ENCODE peak calls at places on chromosome 20, in five cellular contexts. N, Q, K, G and L are unnamed samples. For H3K36me3, the result is how much of the 10 kb centered on the place peaks cover.

GRCh38 chr20:34995696-34996095 is 40.0 kb downstream of the MYH7B start:
- DNase-seq in K (no peak), Q (no peak), G (no peak), N (no peak), L (no peak)

GRCh38 chr20:50663095-50663821 is 28.1 kb downstream of the RIPOR3 start:
- DNase-seq in G (peak), N (no peak), K (no peak), Q (no peak), L (no peak)

GRCh38 chr20:20530428-20531151 is 162.7 kb downstream of the INSM1 start:
- DNase-seq in Q (no peak), K (no peak), N (no peak), G (no peak), L (no peak)

GRCh38 chr20:44209691-44210421 is 715 bp downstream of the OSER1 start:
- DNase-seq in G (no peak), N (peak), Q (peak), K (no peak), L (peak)

GRCh38 chr20:31861346-31862156 is 8.8 kb downstream of the DUSP15 start:
- DNase-seq in G (peak), N (peak), K (peak), Q (peak), L (peak)

GRCh38 chr20:5180933-5181332 is 54.1 kb downstream of the CDS2 start:
- DNase-seq in Q (no peak), G (no peak), N (peak), K (no peak), L (peak)

GRCh38 chr20:35263609-35264223 is 14.2 kb downstream of the MMP24OS start:
- DNase-seq in Q (no peak), N (no peak), G (no peak), K (no peak), L (no peak)

GRCh38 chr20:64181391-64181790 is 17.1 kb downstream of the MYT1 start:
- DNase-seq in K (no peak), N (no peak), Q (no peak), G (no peak), L (no peak)

GRCh38 chr20:52104546-52105044 is 87.0 kb downstream of the ZFP64 start:
- DNase-seq in G (no peak), Q (peak), K (peak), N (peak), L (peak)

GRCh38 chr20:52429029-52429428 is 237.4 kb upstream of the ZFP64 start:
- DNase-seq in Q (no peak), N (no peak), G (no peak), K (no peak), L (no peak)

GRCh38 chr20:12058201-12058600 is 140.5 kb downstream of the BTBD3 start:
- DNase-seq in Q (no peak), N (no peak), K (no peak), G (no peak), L (peak)

GRCh38 chr20:51532577-51533191 is 9.8 kb downstream of the NFATC2 start:
- DNase-seq in Q (no peak), G (no peak), K (no peak), N (peak), L (no peak)

GRCh38 chr20:19915111-19915798 is 101.9 kb upstream of the NAA20 start:
- DNase-seq in G (no peak), N (no peak), K (no peak), Q (no peak), L (no peak)

GRCh38 chr20:63741676-63742380 is 2.3 kb downstream of the SLC2A4RG start:
- DNase-seq in N (no peak), G (no peak), Q (no peak), K (no peak), L (no peak)

DNA sequence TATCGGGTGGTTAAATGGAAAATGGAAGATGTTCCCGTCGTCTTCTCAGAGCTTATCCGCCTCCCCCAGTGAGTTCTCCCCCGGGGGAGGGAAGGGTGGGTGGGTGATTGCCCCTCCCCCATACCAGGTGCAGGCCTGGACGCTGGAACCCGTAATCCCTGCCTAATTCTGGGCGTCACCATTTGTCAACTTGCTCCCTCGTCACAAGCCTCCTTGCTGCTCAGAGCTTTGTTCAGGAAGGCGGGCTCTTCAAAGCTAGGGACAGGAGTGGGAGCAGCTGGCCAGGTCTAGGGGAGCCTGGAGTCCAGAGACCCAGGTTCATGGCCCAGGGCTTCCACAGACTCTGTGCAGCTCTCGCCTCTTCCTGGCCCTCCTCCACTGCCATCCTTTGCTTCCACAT is 25.6 kb downstream of the CDH22 start:
- DNase-seq in G (no peak), K (no peak), Q (peak), N (no peak), L (no peak)
- H3K14ac ChIP-seq in G (no peak), K (no peak), Q (no peak), N (no peak), L (no peak)

GRCh38 chr20:2983508-2983907 is 59.9 kb upstream of the GNRH2 start:
- DNase-seq in Q (no peak), N (no peak), G (no peak), K (no peak), L (no peak)

GRCh38 chr20:2984956-2985661 is 58.3 kb upstream of the GNRH2 start:
- DNase-seq in K (no peak), G (peak), N (peak), Q (no peak), L (peak)

GRCh38 chr20:2986466-2986865 is 57.0 kb upstream of the GNRH2 start:
- DNase-seq in K (no peak), N (peak), Q (no peak), G (no peak), L (peak)

GRCh38 chr20:2981646-2982045 is 61.8 kb upstream of the GNRH2 start:
- DNase-seq in K (no peak), N (no peak), G (peak), Q (no peak), L (no peak)

GRCh38 chr20:2984028-2984501 is 59.4 kb upstream of the GNRH2 start:
- DNase-seq in Q (no peak), N (no peak), G (no peak), K (no peak), L (no peak)
- H2BK5ac ChIP-seq in Q (no peak), N (no peak), G (no peak), K (no peak), L (no peak)

DNA sequence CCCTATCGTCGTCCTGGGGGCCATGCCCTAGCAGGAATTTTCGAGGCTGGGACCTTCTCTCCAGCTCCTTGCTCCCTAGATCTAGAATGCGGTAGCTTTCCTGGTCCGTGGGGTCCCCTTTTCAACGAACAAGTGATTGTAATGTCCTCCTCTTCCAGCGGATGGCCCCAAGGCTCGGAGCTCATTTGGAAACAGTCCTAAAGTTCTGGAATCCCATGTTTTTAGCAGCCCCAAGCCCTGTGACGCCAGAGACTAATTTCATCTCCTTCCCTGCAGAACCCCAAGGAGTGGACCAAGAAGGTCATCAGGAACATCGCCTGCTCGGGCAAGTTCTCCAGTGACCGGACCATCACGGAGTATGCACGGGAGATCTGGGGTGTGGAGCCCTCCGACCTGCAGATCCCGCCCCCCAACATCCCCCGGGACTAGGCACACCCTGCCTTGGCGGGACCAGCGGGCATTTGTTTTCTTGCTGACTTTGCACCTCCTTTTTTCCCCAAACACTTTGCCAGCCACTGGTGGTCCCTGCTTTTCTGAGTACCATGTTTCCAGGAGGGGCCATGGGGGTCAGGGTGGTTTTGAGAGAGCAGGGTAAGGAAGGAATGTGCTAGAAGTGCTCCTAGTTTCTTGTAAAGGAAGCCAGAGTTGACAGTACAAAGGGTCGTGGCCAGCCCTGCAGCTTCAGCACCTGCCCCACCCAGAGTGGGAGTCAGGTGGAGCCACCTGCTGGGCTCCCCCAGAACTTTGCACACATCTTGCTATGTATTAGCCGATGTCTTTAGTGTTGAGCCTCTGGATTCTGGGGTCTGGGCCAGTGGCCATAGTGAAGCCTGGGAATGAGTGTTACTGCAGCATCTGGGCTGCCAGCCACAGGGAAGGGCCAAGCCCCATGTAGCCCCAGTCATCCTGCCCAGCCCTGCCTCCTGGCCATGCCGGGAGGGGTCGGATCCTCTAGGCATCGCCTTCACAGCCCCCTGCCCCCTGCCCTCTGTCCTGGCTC is 48.5 kb downstream of the PYGB start:
- DNase-seq in G (no peak), N (peak), Q (no peak), K (no peak), L (no peak)
- H3K36me3 ChIP-seq in G (half or more), N (under half), Q (half or more), K (under half), L (half or more)

DNA sequence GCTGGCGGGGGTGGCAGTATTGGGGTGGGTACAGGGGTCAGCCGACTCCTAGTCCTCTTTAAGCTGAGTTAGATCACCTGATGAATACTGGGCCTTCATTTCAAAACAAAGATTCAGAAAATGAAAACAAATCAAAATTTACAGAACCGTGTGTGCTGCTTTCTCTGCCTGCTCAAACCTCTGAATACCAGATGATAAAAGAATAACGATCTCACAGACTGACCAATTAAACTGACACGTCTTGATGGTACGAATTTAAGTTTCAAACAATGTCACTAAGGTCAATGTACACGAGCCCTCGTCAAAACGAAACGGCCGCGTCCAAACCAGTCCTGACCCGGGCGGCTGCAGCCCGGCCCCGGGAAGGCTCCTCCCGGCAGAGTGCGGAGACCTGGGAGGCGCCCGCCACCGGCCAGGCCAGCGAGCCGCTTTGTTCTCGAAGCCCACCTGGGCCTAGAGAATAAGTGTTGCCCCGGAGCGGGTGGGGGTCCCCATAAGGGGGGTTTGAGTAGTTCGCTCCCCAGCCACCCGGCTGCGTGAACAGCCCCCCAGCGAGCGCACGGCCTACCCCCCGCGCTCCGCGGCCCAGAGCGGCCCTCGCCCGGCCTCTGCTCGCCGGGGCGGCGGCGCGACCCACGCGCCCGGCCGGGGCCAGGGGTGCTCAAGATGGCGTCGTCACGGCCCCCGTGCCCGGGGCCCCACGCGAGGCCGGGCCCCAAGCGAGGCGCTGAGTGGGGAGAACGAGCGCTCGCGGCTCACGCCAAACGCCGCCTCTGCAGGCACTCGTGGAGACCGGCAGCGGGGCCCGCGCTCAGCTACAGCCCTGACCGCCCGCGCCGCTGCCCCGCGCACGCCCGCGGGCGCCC is 709 bp downstream of the PSMA7 start:
- DNase-seq in K (no peak), N (no peak), Q (no peak), G (no peak), L (no peak)
- H3K14ac ChIP-seq in K (no peak), N (peak), Q (peak), G (peak), L (peak)

GRCh38 chr20:57249073-57249472 is 17.4 kb downstream of the BMP7 start:
- DNase-seq in N (no peak), K (no peak), Q (no peak), G (no peak), L (no peak)
- H2BK5ac ChIP-seq in N (no peak), K (no peak), Q (no peak), G (no peak), L (no peak)

DNA sequence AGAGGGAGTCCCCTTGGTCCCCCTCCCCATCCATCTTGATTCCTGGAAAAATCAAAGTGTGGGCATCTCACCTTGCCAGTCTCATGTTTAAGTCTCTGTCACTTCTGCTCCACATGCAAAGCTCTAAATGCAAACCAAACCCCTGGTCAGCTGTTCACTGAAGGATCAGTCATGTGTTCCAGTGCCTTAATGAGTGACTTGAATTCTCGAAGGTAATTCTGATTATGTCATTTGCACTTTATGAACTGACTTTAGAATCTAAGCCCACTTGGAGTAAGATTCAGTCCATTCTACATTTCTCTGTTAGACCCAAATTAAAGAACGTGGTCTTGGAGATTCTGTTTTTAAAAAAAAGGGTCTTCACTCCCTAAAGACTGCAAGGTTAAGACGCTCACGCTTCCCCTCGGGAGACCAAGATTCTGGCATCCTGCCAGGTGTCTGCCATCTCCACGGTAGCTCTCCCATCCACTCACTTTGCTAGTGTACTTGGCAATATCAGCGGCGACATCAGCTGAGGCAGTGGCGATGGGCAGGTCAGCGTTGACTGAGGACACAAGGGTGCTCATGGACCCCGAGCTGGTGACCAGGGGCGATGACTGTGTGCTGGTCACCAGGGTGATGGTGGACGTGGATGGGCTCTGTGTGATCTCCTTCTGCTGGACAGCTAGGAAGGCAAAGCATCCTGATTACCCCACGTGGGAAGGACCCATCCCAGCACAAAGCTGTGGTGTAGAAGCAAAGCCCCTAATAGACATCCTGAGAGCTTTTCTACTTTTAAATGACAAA is 120.5 kb downstream of the ZMYND8 start:
- DNase-seq in Q (no peak), K (no peak), G (no peak), N (no peak), L (no peak)
- H3K36me3 ChIP-seq in Q (half or more), K (under half), G (under half), N (under half), L (under half)